ENCODE peak calls at places on chromosomes 7 and 10, in ten cellular contexts. I is stimulated activated CD8-positive, alpha-beta memory T cell treated with anti-CD3 and anti-CD28 coated beads, Interleukin-4, amount 100 ng/mL, for 4 hours; P is ureter; G is aorta; E is SW480; S is germinal center; V is HFFc6; Q is cardiac muscle cell; D is ovary; R is AG09319. N is an unnamed sample.

GRCh38 chr10:96720422-96721206 is at the start of gene PIK3AP1:
- DNase-seq in I (peak; percentile 27), P (no peak), G (peak; percentile 82), E (peak; percentile 62), S (peak; percentile 86), V (no peak), Q (peak; percentile 62), D (peak; percentile 60), R (no peak), N (no peak)

GRCh38 chr7:298375-298702 is 8.4 kb downstream of the FOXL3 start:
- DNase-seq in I (no peak), P (no peak), G (peak; percentile 65), E (no peak), S (no peak), V (no peak), Q (no peak), D (peak; percentile 10), R (no peak), N (no peak)

GRCh38 chr7:112462236-112462635 is 12.0 kb downstream of the IFRD1 start:
- DNase-seq in I (no peak), P (peak; percentile 69), G (no peak), E (no peak), S (no peak), V (peak; percentile 68), Q (no peak), D (no peak), R (peak; percentile 64), N (no peak)

GRCh38 chr10:119378737-119379067 is 163.8 kb downstream of the RGS10 start:
- DNase-seq in I (no peak), P (no peak), G (no peak), E (no peak), S (no peak), V (no peak), Q (no peak), D (no peak), R (no peak), N (no peak)

GRCh38 chr10:27242951-27243551 is 2.5 kb upstream of the ACBD5 start:
- DNase-seq in I (no peak), P (peak; percentile 72), G (no peak), E (peak; percentile 91), S (peak; percentile 62), V (peak; percentile 31), Q (peak; percentile 41), D (peak; percentile 74), R (no peak), N (peak; percentile 56)

GRCh38 chr10:30384791-30385201 is 35.7 kb upstream of the MTPAP start:
- DNase-seq in I (no peak), P (no peak), G (no peak), E (peak; percentile 77), S (no peak), V (peak; percentile 34), Q (peak; percentile 50), D (no peak), R (no peak), N (no peak)

GRCh38 chr7:2508327-2509231 is 11.0 kb upstream of the LFNG start:
- DNase-seq in I (peak; percentile 62), P (no peak), G (no peak), E (peak; percentile 92), S (peak; percentile 83), V (peak; percentile 72), Q (no peak), D (no peak), R (peak; percentile 34), N (peak; percentile 50)

GRCh38 chr7:34889951-34890350 is 147.3 kb downstream of the DPY19L1 start:
- DNase-seq in I (no peak), P (no peak), G (no peak), E (no peak), S (no peak), V (no peak), Q (no peak), D (no peak), R (no peak), N (no peak)

GRCh38 chr7:106640368-106641141 is 20.4 kb downstream of the CCDC71L start:
- DNase-seq in I (no peak), P (no peak), G (no peak), E (no peak), S (no peak), V (no peak), Q (no peak), D (no peak), R (peak; percentile 49), N (no peak)

GRCh38 chr7:85595639-85596268 is 408.9 kb upstream of the SEMA3D start:
- DNase-seq in I (no peak), P (no peak), G (no peak), E (no peak), S (no peak), V (peak; percentile 20), Q (peak; percentile 11), D (no peak), R (peak; percentile 4), N (no peak)

GRCh38 chr10:84214612-84215235 is 10.6 kb downstream of the LRIT2 start:
- DNase-seq in I (no peak), P (no peak), G (no peak), E (no peak), S (peak; percentile 47), V (no peak), Q (no peak), D (no peak), R (no peak), N (no peak)

GRCh38 chr7:143259765-143260164 is 3.5 kb upstream of the GSTK1 start:
- DNase-seq in I (no peak), P (no peak), G (no peak), E (peak; percentile 58), S (no peak), V (no peak), Q (no peak), D (no peak), R (no peak), N (no peak)

GRCh38 chr10:7192831-7193348 is 217.9 kb downstream of the SFMBT2 start:
- DNase-seq in I (peak; percentile 52), P (no peak), G (no peak), E (no peak), S (peak; percentile 55), V (no peak), Q (no peak), D (no peak), R (no peak), N (no peak)

GRCh38 chr10:36236931-36237330 is 594.8 kb upstream of the FZD8 start:
- DNase-seq in I (no peak), P (no peak), G (no peak), E (no peak), S (no peak), V (no peak), Q (no peak), D (no peak), R (no peak), N (no peak)

GRCh38 chr7:36651404-36651803 is 72.9 kb downstream of the AOAH start:
- DNase-seq in I (no peak), P (no peak), G (no peak), E (no peak), S (no peak), V (peak; percentile 0), Q (no peak), D (no peak), R (peak; percentile 58), N (no peak)

GRCh38 chr10:69327463-69328345 is 49.4 kb downstream of the HK1 start:
- DNase-seq in I (no peak), P (peak; percentile 88), G (peak; percentile 87), E (no peak), S (peak; percentile 71), V (peak; percentile 65), Q (peak; percentile 72), D (peak; percentile 52), R (no peak), N (no peak)

GRCh38 chr7:127417346-127417745 is 24.8 kb upstream of the ZNF800 start:
- DNase-seq in I (no peak), P (no peak), G (no peak), E (no peak), S (peak; percentile 10), V (no peak), Q (no peak), D (no peak), R (no peak), N (no peak)

GRCh38 chr10:43348511-43349312 is 22.7 kb upstream of the FXYD4 start:
- DNase-seq in I (peak; percentile 66), P (peak; percentile 93), G (peak; percentile 91), E (peak; percentile 78), S (peak; percentile 91), V (peak; percentile 65), Q (peak; percentile 86), D (peak; percentile 71), R (peak; percentile 48), N (peak; percentile 87)

GRCh38 chr7:22782616-22783232 is 39.9 kb downstream of the TOMM7 start:
- DNase-seq in I (peak; percentile 16), P (peak; percentile 54), G (peak; percentile 86), E (peak; percentile 67), S (peak; percentile 83), V (peak; percentile 42), Q (peak; percentile 58), D (no peak), R (no peak), N (peak; percentile 22)

GRCh38 chr10:74194545-74194944 is 43.5 kb downstream of the ADK start:
- DNase-seq in I (no peak), P (no peak), G (no peak), E (no peak), S (no peak), V (no peak), Q (no peak), D (no peak), R (no peak), N (no peak)

GRCh38 chr7:131007439-131008330 is 273.7 kb upstream of the KLF14 start:
- DNase-seq in I (no peak), P (peak; percentile 80), G (peak; percentile 81), E (peak; percentile 87), S (peak; percentile 58), V (peak; percentile 74), Q (peak; percentile 56), D (no peak), R (no peak), N (no peak)

GRCh38 chr7:17815318-17815717 is 125.0 kb downstream of the SNX13 start:
- DNase-seq in I (no peak), P (no peak), G (no peak), E (no peak), S (no peak), V (no peak), Q (no peak), D (no peak), R (no peak), N (no peak)

GRCh38 chr10:29976134-29976533 is 83.3 kb downstream of the JCAD start:
- DNase-seq in I (no peak), P (no peak), G (no peak), E (no peak), S (no peak), V (no peak), Q (no peak), D (no peak), R (no peak), N (no peak)

GRCh38 chr10:38027992-38028391 is 17.5 kb downstream of the ZNF33A start:
- DNase-seq in I (no peak), P (no peak), G (no peak), E (no peak), S (no peak), V (no peak), Q (no peak), D (no peak), R (no peak), N (no peak)

GRCh38 chr7:157457355-157458253 is 120.8 kb downstream of the DNAJB6 start:
- DNase-seq in I (no peak), P (no peak), G (peak; percentile 62), E (no peak), S (no peak), V (no peak), Q (no peak), D (no peak), R (no peak), N (no peak)

GRCh38 chr10:62946278-62946677 is 130.1 kb upstream of the EGR2 start:
- DNase-seq in I (no peak), P (no peak), G (no peak), E (no peak), S (no peak), V (no peak), Q (no peak), D (no peak), R (no peak), N (no peak)

GRCh38 chr7:36900988-36901710 is 176.9 kb upstream of the AOAH start:
- DNase-seq in I (no peak), P (no peak), G (no peak), E (no peak), S (no peak), V (no peak), Q (no peak), D (no peak), R (no peak), N (no peak)

GRCh38 chr10:11325817-11326216 is 285.6 kb downstream of the USP6NL start:
- DNase-seq in I (no peak), P (no peak), G (no peak), E (no peak), S (no peak), V (peak; percentile 15), Q (no peak), D (no peak), R (no peak), N (no peak)